ENCODE peak calls at places on chromosomes 3 and 15, in five cellular contexts. B is stimulated activated naive CD8-positive, alpha-beta T cell treated with anti-CD3 and anti-CD28 coated beads, Interleukin-15, Interleukin-2, amounts not matched to agents 100 U/mL and 50 U/mL, for 24 hours; T is M059J; G is HTR-8/SVneo; E is ACHN. X is an unnamed sample.

GRCh38 chr3:183500981-183501704 is 54.4 kb downstream of the KLHL6 start:
- DNase-seq in B (no peak), G (no peak), T (no peak), E (no peak), X (no peak)

GRCh38 chr3:36493051-36493450 is 112.7 kb downstream of the STAC start:
- DNase-seq in E (no peak), G (no peak), T (no peak), B (no peak), X (no peak)

GRCh38 chr3:156615592-156616173 is 58.7 kb upstream of the TIPARP start:
- DNase-seq in B (peak; percentile 26), E (peak; percentile 93), G (peak; percentile 53), T (peak; percentile 93), X (no peak)

GRCh38 chr3:52249683-52250082 is 4.1 kb downstream of the PPM1M start:
- DNase-seq in E (no peak), G (no peak), T (no peak), B (no peak), X (no peak)

GRCh38 chr3:43644443-43644842 is 22.6 kb upstream of the ANO10 start:
- DNase-seq in G (no peak), E (no peak), T (no peak), B (no peak), X (no peak)

GRCh38 chr3:11059090-11059798 is 66.7 kb downstream of the SLC6A1 start:
- DNase-seq in G (peak; percentile 83), E (peak; percentile 67), B (peak; percentile 35), T (peak; percentile 67), X (peak; percentile 23)

GRCh38 chr3:127250032-127250431 is 37.8 kb downstream of the PRR20G start:
- DNase-seq in G (no peak), T (no peak), B (no peak), E (no peak), X (no peak)

GRCh38 chr15:52095597-52096262 is 16.8 kb downstream of the BCL2L10 start:
- DNase-seq in E (no peak), G (peak; percentile 45), T (peak; percentile 91), B (no peak), X (no peak)

GRCh38 chr3:184168363-184169120 is 6.1 kb upstream of the AP2M1 start:
- DNase-seq in B (no peak), G (peak; percentile 57), T (peak; percentile 86), E (no peak), X (no peak)

GRCh38 chr15:48671381-48672022 is 26.0 kb upstream of the FBN1 start:
- DNase-seq in G (no peak), T (peak; percentile 80), B (no peak), E (no peak), X (peak; percentile 5)

GRCh38 chr15:67190326-67190725 is 64.1 kb downstream of the AAGAB start:
- DNase-seq in G (no peak), E (no peak), T (no peak), B (no peak), X (no peak)

GRCh38 chr3:132803889-132804288 is 81.7 kb upstream of the NPHP3 start:
- DNase-seq in B (no peak), G (no peak), E (no peak), T (peak; percentile 36), X (no peak)

GRCh38 chr15:63628123-63628822 is 31.1 kb downstream of the FBXL22 start:
- DNase-seq in E (no peak), T (no peak), G (no peak), B (no peak), X (no peak)

GRCh38 chr15:81813215-81813614 is 232.6 kb downstream of the MEX3B start:
- DNase-seq in T (peak; percentile 9), B (no peak), E (peak; percentile 8), G (peak; percentile 28), X (no peak)

GRCh38 chr3:27380433-27381357 is 11.5 kb upstream of the NEK10 start:
- DNase-seq in B (no peak), T (no peak), E (no peak), G (no peak), X (no peak)

GRCh38 chr3:42733501-42734262 is 31.1 kb upstream of the HHATL start:
- DNase-seq in B (no peak), T (no peak), E (no peak), G (no peak), X (no peak)

GRCh38 chr3:48472923-48473616 is 26.5 kb downstream of the ATRIP start:
- DNase-seq in B (peak; percentile 98), G (peak; percentile 93), E (peak; percentile 94), T (peak; percentile 96), X (peak; percentile 74)

GRCh38 chr3:170207717-170208116 is 14.5 kb upstream of the PRKCI start:
- DNase-seq in B (no peak), G (no peak), E (no peak), T (no peak), X (no peak)

GRCh38 chr15:43293402-43293801 is 26.7 kb upstream of the TGM5 start:
- DNase-seq in E (no peak), T (no peak), G (no peak), B (peak; percentile 24), X (no peak)

GRCh38 chr3:193962986-193963683 is 172.8 kb upstream of the HES1 start:
- DNase-seq in T (peak; percentile 54), G (no peak), E (no peak), B (no peak), X (no peak)

GRCh38 chr3:187946031-187946691 is 200.9 kb upstream of the BCL6 start:
- DNase-seq in B (no peak), T (no peak), E (no peak), G (no peak), X (no peak)

GRCh38 chr3:129502641-129503386 is 25.6 kb upstream of the RHO start:
- DNase-seq in T (no peak), B (no peak), G (no peak), E (no peak), X (no peak)

GRCh38 chr15:25268166-25268565 is 170.7 kb downstream of the UBE3A start:
- DNase-seq in E (no peak), G (no peak), T (no peak), B (no peak), X (no peak)

GRCh38 chr3:11624161-11624560 is 19.6 kb downstream of the VGLL4 start:
- DNase-seq in B (peak; percentile 74), G (no peak), E (no peak), T (peak; percentile 26), X (no peak)

GRCh38 chr15:100588638-100589242 is 13.2 kb downstream of the LINS1 start:
- DNase-seq in T (peak; percentile 40), E (peak; percentile 10), B (no peak), G (no peak), X (no peak)